ENCODE peak calls at places on chromosomes 11 and 22, in six cellular contexts. One of them, this sample, is unnamed.
A peak's percentile ranks its signal among the peaks of the same experiment; 100 is the strongest.

GRCh38 chr11:16089481-16089880 is 266.9 kb downstream of the SOX6 start:
- DNase-seq in GM23248: no peak
- DNase-seq in Peyer's patch: no peak
- DNase-seq in bronchial epithelial cell: no peak
- DNase-seq in colonic mucosa: no peak
- DNase-seq in fibroblast of lung: no peak
- DNase-seq in this sample: no peak

GRCh38 chr22:19890502-19891349 is 36.1 kb upstream of the GNB1L start:
- DNase-seq in fibroblast of lung: no peak
- DNase-seq in colonic mucosa: no peak
- DNase-seq in GM23248: no peak
- DNase-seq in Peyer's patch: no peak
- DNase-seq in bronchial epithelial cell: no peak
- DNase-seq in this sample: no peak

GRCh38 chr22:40044870-40045834 is 50.4 kb downstream of the FAM83F start:
- DNase-seq in bronchial epithelial cell: no peak
- DNase-seq in GM23248: peak; percentile 60
- DNase-seq in Peyer's patch: peak; percentile 76
- DNase-seq in fibroblast of lung: peak; percentile 11
- DNase-seq in colonic mucosa: peak; percentile 49
- DNase-seq in this sample: peak; percentile 31

GRCh38 chr11:118851970-118852369 is 31.7 kb upstream of the CXCR5 start:
- DNase-seq in colonic mucosa: no peak
- DNase-seq in Peyer's patch: no peak
- DNase-seq in fibroblast of lung: no peak
- DNase-seq in bronchial epithelial cell: no peak
- DNase-seq in GM23248: no peak
- DNase-seq in this sample: no peak

GRCh38 chr11:62025429-62026105 is 58.1 kb upstream of the FTH1 start:
- DNase-seq in GM23248: peak; percentile 96
- DNase-seq in Peyer's patch: peak; percentile 73
- DNase-seq in fibroblast of lung: peak; percentile 99
- DNase-seq in colonic mucosa: peak; percentile 85
- DNase-seq in bronchial epithelial cell: peak; percentile 99
- DNase-seq in this sample: peak; percentile 71

GRCh38 chr11:30468881-30469280 is 117.3 kb downstream of the MPPED2 start:
- DNase-seq in fibroblast of lung: no peak
- DNase-seq in colonic mucosa: no peak
- DNase-seq in Peyer's patch: no peak
- DNase-seq in GM23248: no peak
- DNase-seq in bronchial epithelial cell: no peak
- DNase-seq in this sample: no peak

GRCh38 chr22:22408731-22409696 is 99.5 kb downstream of the ZNF280B start:
- DNase-seq in fibroblast of lung: peak; percentile 9
- DNase-seq in GM23248: peak; percentile 37
- DNase-seq in Peyer's patch: no peak
- DNase-seq in colonic mucosa: no peak
- DNase-seq in bronchial epithelial cell: peak; percentile 11
- DNase-seq in this sample: no peak

GRCh38 chr22:49290286-49290685 is 537.4 kb downstream of the BRD1 start:
- DNase-seq in Peyer's patch: no peak
- DNase-seq in colonic mucosa: no peak
- DNase-seq in fibroblast of lung: no peak
- DNase-seq in GM23248: no peak
- DNase-seq in bronchial epithelial cell: no peak
- DNase-seq in this sample: no peak

GRCh38 chr22:41401781-41402648 is 20.3 kb downstream of the TEF start:
- DNase-seq in GM23248: peak; percentile 82
- DNase-seq in colonic mucosa: peak; percentile 83
- DNase-seq in fibroblast of lung: peak; percentile 90
- DNase-seq in bronchial epithelial cell: peak; percentile 74
- DNase-seq in Peyer's patch: peak; percentile 82
- DNase-seq in this sample: peak; percentile 70

GRCh38 chr22:22948651-22949611 is 61.3 kb downstream of the IGLL5 start:
- DNase-seq in bronchial epithelial cell: no peak
- DNase-seq in fibroblast of lung: peak; percentile 2
- DNase-seq in colonic mucosa: no peak
- DNase-seq in Peyer's patch: no peak
- DNase-seq in GM23248: peak; percentile 62
- DNase-seq in this sample: no peak

GRCh38 chr11:100403817-100404216 is 283.3 kb upstream of the ARHGAP42 start:
- DNase-seq in colonic mucosa: no peak
- DNase-seq in fibroblast of lung: peak; percentile 56
- DNase-seq in bronchial epithelial cell: no peak
- DNase-seq in Peyer's patch: no peak
- DNase-seq in GM23248: no peak
- DNase-seq in this sample: peak; percentile 34

GRCh38 chr11:36041988-36042606 is 98.2 kb downstream of the LDLRAD3 start:
- DNase-seq in GM23248: peak; percentile 26
- DNase-seq in bronchial epithelial cell: peak; percentile 10
- DNase-seq in colonic mucosa: no peak
- DNase-seq in fibroblast of lung: no peak
- DNase-seq in Peyer's patch: no peak
- DNase-seq in this sample: no peak

GRCh38 chr11:61120865-61121831 is 18.9 kb downstream of the CD5 start:
- DNase-seq in Peyer's patch: no peak
- DNase-seq in bronchial epithelial cell: peak; percentile 29
- DNase-seq in fibroblast of lung: peak; percentile 12
- DNase-seq in GM23248: peak; percentile 60
- DNase-seq in colonic mucosa: peak; percentile 50
- DNase-seq in this sample: no peak

GRCh38 chr11:68213135-68213515 is at the start of gene KMT5B:
- DNase-seq in colonic mucosa: peak; percentile 63
- DNase-seq in Peyer's patch: peak; percentile 77
- DNase-seq in GM23248: no peak
- DNase-seq in bronchial epithelial cell: no peak
- DNase-seq in fibroblast of lung: peak; percentile 71
- DNase-seq in this sample: no peak

GRCh38 chr22:19880786-19881569 is 26.3 kb upstream of the GNB1L start:
- DNase-seq in fibroblast of lung: peak; percentile 88
- DNase-seq in Peyer's patch: peak; percentile 49
- DNase-seq in colonic mucosa: peak; percentile 22
- DNase-seq in bronchial epithelial cell: peak; percentile 75
- DNase-seq in GM23248: peak; percentile 97
- DNase-seq in this sample: peak; percentile 98

GRCh38 chr11:126083829-126084607 is 21.4 kb upstream of the CDON start:
- DNase-seq in Peyer's patch: no peak
- DNase-seq in GM23248: no peak
- DNase-seq in bronchial epithelial cell: no peak
- DNase-seq in colonic mucosa: no peak
- DNase-seq in fibroblast of lung: no peak
- DNase-seq in this sample: no peak

GRCh38 chr22:41446639-41447434 is at the start of gene TOB2:
- DNase-seq in fibroblast of lung: peak; percentile 96
- DNase-seq in GM23248: peak; percentile 96
- DNase-seq in Peyer's patch: peak; percentile 97
- DNase-seq in bronchial epithelial cell: peak; percentile 78
- DNase-seq in colonic mucosa: peak; percentile 96
- DNase-seq in this sample: peak; percentile 94

GRCh38 chr11:128694618-128695481 is 978 bp downstream of the FLI1 start:
- DNase-seq in Peyer's patch: peak; percentile 56
- DNase-seq in bronchial epithelial cell: no peak
- DNase-seq in fibroblast of lung: peak; percentile 17
- DNase-seq in GM23248: peak; percentile 56
- DNase-seq in colonic mucosa: no peak
- DNase-seq in this sample: peak; percentile 30

GRCh38 chr11:12083380-12083779 is 27.0 kb upstream of the MICAL2 start:
- DNase-seq in fibroblast of lung: no peak
- DNase-seq in colonic mucosa: no peak
- DNase-seq in bronchial epithelial cell: no peak
- DNase-seq in GM23248: no peak
- DNase-seq in Peyer's patch: no peak
- DNase-seq in this sample: no peak

GRCh38 chr11:119417726-119418540 is 5.0 kb downstream of the THY1 start:
- DNase-seq in GM23248: peak; percentile 99
- DNase-seq in colonic mucosa: no peak
- DNase-seq in fibroblast of lung: peak; percentile 68
- DNase-seq in bronchial epithelial cell: peak; percentile 21
- DNase-seq in Peyer's patch: no peak
- DNase-seq in this sample: peak; percentile 96

GRCh38 chr11:95925011-95925410 is 1.1 kb upstream of the MTMR2 start:
- DNase-seq in fibroblast of lung: peak; percentile 28
- DNase-seq in GM23248: peak; percentile 23
- DNase-seq in Peyer's patch: no peak
- DNase-seq in colonic mucosa: no peak
- DNase-seq in bronchial epithelial cell: peak; percentile 89
- DNase-seq in this sample: no peak

GRCh38 chr11:5277807-5278206 is 8.1 kb upstream of the HBE1 start:
- DNase-seq in GM23248: no peak
- DNase-seq in bronchial epithelial cell: no peak
- DNase-seq in fibroblast of lung: no peak
- DNase-seq in Peyer's patch: no peak
- DNase-seq in colonic mucosa: no peak
- DNase-seq in this sample: no peak

GRCh38 chr11:44205358-44205757 is 104.6 kb downstream of the ALX4 start:
- DNase-seq in colonic mucosa: no peak
- DNase-seq in bronchial epithelial cell: no peak
- DNase-seq in GM23248: no peak
- DNase-seq in fibroblast of lung: no peak
- DNase-seq in Peyer's patch: no peak
- DNase-seq in this sample: no peak

GRCh38 chr22:41288245-41288946 is 2.4 kb upstream of the RANGAP1 start:
- DNase-seq in bronchial epithelial cell: peak; percentile 94
- DNase-seq in GM23248: peak; percentile 82
- DNase-seq in Peyer's patch: peak; percentile 59
- DNase-seq in colonic mucosa: peak; percentile 76
- DNase-seq in fibroblast of lung: peak; percentile 57
- DNase-seq in this sample: peak; percentile 81

GRCh38 chr22:32202539-32203180 is 2.2 kb downstream of the RFPL2 start:
- DNase-seq in fibroblast of lung: peak; percentile 16
- DNase-seq in bronchial epithelial cell: peak; percentile 37
- DNase-seq in colonic mucosa: peak; percentile 71
- DNase-seq in GM23248: peak; percentile 53
- DNase-seq in Peyer's patch: peak; percentile 77
- DNase-seq in this sample: peak; percentile 49

GRCh38 chr22:32605576-32605975 is 131.0 kb downstream of the FBXO7 start:
- DNase-seq in colonic mucosa: no peak
- DNase-seq in bronchial epithelial cell: peak; percentile 70
- DNase-seq in GM23248: no peak
- DNase-seq in fibroblast of lung: no peak
- DNase-seq in Peyer's patch: no peak
- DNase-seq in this sample: no peak

GRCh38 chr22:47090591-47091240 is 328.3 kb downstream of the TBC1D22A start:
- DNase-seq in Peyer's patch: no peak
- DNase-seq in colonic mucosa: no peak
- DNase-seq in GM23248: peak; percentile 47
- DNase-seq in fibroblast of lung: peak; percentile 47
- DNase-seq in bronchial epithelial cell: no peak
- DNase-seq in this sample: no peak

DNA sequence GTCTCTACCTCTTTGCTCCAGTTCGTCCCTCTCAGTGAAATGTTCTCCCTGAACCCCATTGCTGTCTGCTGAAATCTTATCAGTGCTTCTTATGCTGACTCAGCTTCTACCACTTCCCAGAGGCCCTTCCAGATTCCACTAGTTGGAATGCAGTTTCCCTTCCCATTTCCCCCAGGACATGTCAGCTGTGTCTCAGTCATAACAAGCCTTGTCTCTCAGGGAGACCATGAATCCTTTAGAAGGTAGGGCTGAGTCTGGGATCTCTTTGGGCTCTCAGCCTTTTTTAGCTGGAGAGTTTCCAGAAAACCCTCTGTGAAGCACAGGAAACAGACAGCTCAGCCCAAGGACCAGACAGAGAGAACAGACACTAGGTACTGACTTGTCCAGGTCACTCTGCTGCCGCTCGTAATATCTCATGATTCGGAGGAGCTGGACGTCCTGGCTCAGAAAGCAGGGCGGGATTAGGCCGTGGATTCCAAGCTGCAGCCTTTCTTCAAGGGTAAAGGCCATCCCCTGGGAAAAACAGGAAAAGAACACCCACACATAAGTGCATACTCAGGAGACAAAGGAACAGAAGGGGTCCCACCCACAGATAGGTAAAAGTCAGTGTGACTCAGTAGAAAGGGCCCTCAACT is 113.0 kb downstream of the ME3 start:
- DNase-seq in colonic mucosa: no peak
- DNase-seq in GM23248: peak; percentile 79
- DNase-seq in fibroblast of lung: peak; percentile 60
- DNase-seq in Peyer's patch: peak; percentile 59
- DNase-seq in bronchial epithelial cell: peak; percentile 95
- DNase-seq in this sample: peak; percentile 49
- H3K4me3 ChIP-seq in colonic mucosa: no peak overlapping the region
- H3K4me3 ChIP-seq in GM23248: no peak overlapping the region
- H3K4me3 ChIP-seq in fibroblast of lung: no peak overlapping the region
- H3K4me3 ChIP-seq in Peyer's patch: no peak overlapping the region
- H3K4me3 ChIP-seq in bronchial epithelial cell: no peak overlapping the region
- H3K4me3 ChIP-seq in this sample: no peak overlapping the region

DNA sequence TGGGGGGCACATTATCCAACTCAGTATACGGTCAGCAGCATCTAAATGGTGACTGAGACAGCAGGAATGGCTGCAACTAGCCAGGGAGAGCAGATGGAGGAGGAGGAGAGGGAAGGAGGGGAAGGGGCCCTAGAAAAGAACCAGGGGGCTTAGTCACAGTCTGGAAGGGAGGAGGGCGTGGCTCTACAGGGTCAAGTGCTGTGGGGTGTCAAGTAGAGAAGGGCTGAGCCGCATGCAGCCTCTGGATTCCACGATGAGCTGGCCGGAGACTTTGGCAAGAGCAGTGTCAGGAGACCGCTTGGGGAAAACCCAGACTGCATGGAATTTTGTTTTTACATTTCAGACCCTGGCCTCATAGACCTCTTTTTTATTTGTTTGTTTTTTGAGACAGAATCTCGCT is 25.8 kb upstream of the PPFIA1 start:
- DNase-seq in fibroblast of lung: peak; percentile 68
- DNase-seq in colonic mucosa: no peak
- DNase-seq in bronchial epithelial cell: no peak
- DNase-seq in GM23248: peak; percentile 59
- DNase-seq in Peyer's patch: no peak
- DNase-seq in this sample: peak; percentile 91
- H3K36me3 ChIP-seq in fibroblast of lung: no peaks in the 10 kb centered on the region
- H3K36me3 ChIP-seq in colonic mucosa: no peaks in the 10 kb centered on the region
- H3K36me3 ChIP-seq in bronchial epithelial cell: no peaks in the 10 kb centered on the region
- H3K36me3 ChIP-seq in GM23248: no peaks in the 10 kb centered on the region
- H3K36me3 ChIP-seq in Peyer's patch: no peaks in the 10 kb centered on the region
- H3K36me3 ChIP-seq in this sample: no peaks in the 10 kb centered on the region

GRCh38 chr11:748007-748359 is 719 bp downstream of the TALDO1 start:
- DNase-seq in colonic mucosa: peak; percentile 27
- DNase-seq in GM23248: peak; percentile 69
- DNase-seq in Peyer's patch: peak; percentile 58
- DNase-seq in fibroblast of lung: no peak
- DNase-seq in bronchial epithelial cell: no peak
- DNase-seq in this sample: no peak

GRCh38 chr11:746289-747175 is 732 bp upstream of the TALDO1 start:
- DNase-seq in fibroblast of lung: no peak
- DNase-seq in colonic mucosa: peak; percentile 39
- DNase-seq in GM23248: peak; percentile 52
- DNase-seq in bronchial epithelial cell: peak; percentile 28
- DNase-seq in Peyer's patch: no peak
- DNase-seq in this sample: no peak

GRCh38 chr11:747176-748006 is at the start of gene TALDO1:
- DNase-seq in Peyer's patch: peak; percentile 96
- DNase-seq in fibroblast of lung: peak; percentile 73
- DNase-seq in bronchial epithelial cell: peak; percentile 64
- DNase-seq in GM23248: peak; percentile 97
- DNase-seq in colonic mucosa: peak; percentile 93
- DNase-seq in this sample: peak; percentile 93

GRCh38 chr11:749731-750130 is 2.5 kb downstream of the TALDO1 start:
- DNase-seq in GM23248: peak; percentile 36
- DNase-seq in colonic mucosa: no peak
- DNase-seq in fibroblast of lung: no peak
- DNase-seq in Peyer's patch: no peak
- DNase-seq in bronchial epithelial cell: no peak
- DNase-seq in this sample: no peak
- H3K4me3 ChIP-seq in GM23248: no peak overlapping the region
- H3K4me3 ChIP-seq in colonic mucosa: no peak overlapping the region
- H3K4me3 ChIP-seq in fibroblast of lung: no peak overlapping the region
- H3K4me3 ChIP-seq in Peyer's patch: no peak overlapping the region
- H3K4me3 ChIP-seq in bronchial epithelial cell: no peak overlapping the region
- H3K4me3 ChIP-seq in this sample: no peak overlapping the region

GRCh38 chr11:57700425-57700824 is 11.6 kb downstream of the MED19 start:
- DNase-seq in bronchial epithelial cell: no peak
- DNase-seq in GM23248: no peak
- DNase-seq in colonic mucosa: no peak
- DNase-seq in fibroblast of lung: no peak
- DNase-seq in Peyer's patch: no peak
- DNase-seq in this sample: no peak
- H3K36me3 ChIP-seq in bronchial epithelial cell: peaks cover 32% of the 10 kb centered on the region
- H3K36me3 ChIP-seq in GM23248: peaks cover 66% of the 10 kb centered on the region
- H3K36me3 ChIP-seq in colonic mucosa: peaks cover 41% of the 10 kb centered on the region
- H3K36me3 ChIP-seq in fibroblast of lung: peaks cover 19% of the 10 kb centered on the region
- H3K36me3 ChIP-seq in Peyer's patch: no peaks in the 10 kb centered on the region
- H3K36me3 ChIP-seq in this sample: peaks cover 70% of the 10 kb centered on the region

This sample was measured in MG63.